ENCODE peak calls at places on chromosomes 16 and 17, in five cellular contexts. One of them, this sample, is unnamed.

GRCh38 chr16:67112591-67113399 is 3.1 kb downstream of the PHAF1 start:
- DNase-seq in NCI-H1092 treated with DMSO at 0.1 percent for 48 hours: no peak
- DNase-seq in NB4: no peak
- DNase-seq in brain microvascular endothelial cell: no peak
- DNase-seq in OCI-LY7: no peak
- DNase-seq in this sample: no peak

GRCh38 chr16:72371307-72372081 is 199.5 kb upstream of the PMFBP1 start:
- DNase-seq in NCI-H1092 treated with DMSO at 0.1 percent for 48 hours: no peak
- DNase-seq in NB4: no peak
- DNase-seq in brain microvascular endothelial cell: peak; percentile 27
- DNase-seq in OCI-LY7: no peak
- DNase-seq in this sample: peak; percentile 79

GRCh38 chr17:44283374-44284023 is 15.6 kb upstream of the SLC4A1 start:
- DNase-seq in NCI-H1092 treated with DMSO at 0.1 percent for 48 hours: no peak
- DNase-seq in NB4: no peak
- DNase-seq in brain microvascular endothelial cell: no peak
- DNase-seq in OCI-LY7: no peak
- DNase-seq in this sample: no peak

GRCh38 chr16:19114359-19115147 is 789 bp downstream of the ITPRIPL2 start:
- DNase-seq in NCI-H1092 treated with DMSO at 0.1 percent for 48 hours: peak; percentile 15
- DNase-seq in NB4: no peak
- DNase-seq in brain microvascular endothelial cell: no peak
- DNase-seq in OCI-LY7: no peak
- DNase-seq in this sample: peak; percentile 59

GRCh38 chr16:1538804-1539520 is 5.5 kb downstream of the TMEM204 start:
- DNase-seq in NCI-H1092 treated with DMSO at 0.1 percent for 48 hours: no peak
- DNase-seq in NB4: peak; percentile 63
- DNase-seq in brain microvascular endothelial cell: no peak
- DNase-seq in OCI-LY7: peak; percentile 35
- DNase-seq in this sample: no peak

GRCh38 chr17:82235775-82236141 is 6.9 kb downstream of the SLC16A3 start:
- DNase-seq in NCI-H1092 treated with DMSO at 0.1 percent for 48 hours: no peak
- DNase-seq in NB4: peak; percentile 71
- DNase-seq in brain microvascular endothelial cell: no peak
- DNase-seq in OCI-LY7: no peak
- DNase-seq in this sample: no peak

GRCh38 chr16:30354423-30355143 is 525 bp downstream of the CD2BP2 start:
- DNase-seq in NCI-H1092 treated with DMSO at 0.1 percent for 48 hours: no peak
- DNase-seq in NB4: peak; percentile 35
- DNase-seq in brain microvascular endothelial cell: no peak
- DNase-seq in OCI-LY7: peak; percentile 19
- DNase-seq in this sample: peak; percentile 19

GRCh38 chr16:13100970-13101369 is 199.6 kb downstream of the SHISA9 start:
- DNase-seq in NCI-H1092 treated with DMSO at 0.1 percent for 48 hours: no peak
- DNase-seq in NB4: no peak
- DNase-seq in brain microvascular endothelial cell: no peak
- DNase-seq in OCI-LY7: no peak
- DNase-seq in this sample: no peak

GRCh38 chr17:83192161-83192788 is 112.9 kb downstream of the METRNL start:
- DNase-seq in NCI-H1092 treated with DMSO at 0.1 percent for 48 hours: no peak
- DNase-seq in NB4: peak; percentile 17
- DNase-seq in brain microvascular endothelial cell: no peak
- DNase-seq in OCI-LY7: no peak
- DNase-seq in this sample: peak; percentile 77

This sample was measured in foreskin fibroblast.